ENCODE peak calls at places on chromosomes 6 and 20, in four cellular contexts. T is mesendoderm, V is IMR-90, E is H1. N is an unnamed sample.

GRCh38 chr6:38638941-38639497 is 710 bp downstream of the BTBD9 start:
- DNase-seq in T (no peak), E (no peak), V (peak), N (no peak)

GRCh38 chr6:146693342-146693741 is 94.6 kb downstream of the ADGB start:
- DNase-seq in T (no peak), E (no peak), V (no peak), N (no peak)

GRCh38 chr6:139655783-139656705 is 281.6 kb upstream of the CITED2 start:
- DNase-seq in E (no peak), V (no peak), T (no peak), N (no peak)

GRCh38 chr6:155273438-155273837 is 9.6 kb downstream of the CLDN20 start:
- DNase-seq in T (peak), E (no peak), V (peak), N (peak)

GRCh38 chr6:154154389-154154967 is 115.4 kb downstream of the OPRM1 start:
- DNase-seq in E (no peak), V (peak), T (peak), N (no peak)

GRCh38 chr6:63058601-63059000 is 152.7 kb upstream of the FKBP1C start:
- DNase-seq in V (no peak), T (peak), E (no peak), N (no peak)

GRCh38 chr20:24892522-24892921 is 56.5 kb upstream of the CST7 start:
- DNase-seq in V (no peak), E (no peak), T (no peak), N (no peak)

GRCh38 chr6:133241901-133242760 is 974 bp downstream of the EYA4 start:
- DNase-seq in E (no peak), V (peak), T (peak), N (peak)

GRCh38 chr20:57180954-57181353 is 85.5 kb downstream of the BMP7 start:
- DNase-seq in V (no peak), E (no peak), T (peak), N (peak)

GRCh38 chr6:142870787-142871371 is 74.1 kb downstream of the HIVEP2 start:
- DNase-seq in E (no peak), T (no peak), V (no peak), N (no peak)

GRCh38 chr6:164107297-164107995 is 692.9 kb downstream of the QKI start:
- DNase-seq in T (peak), V (no peak), E (no peak), N (no peak)

GRCh38 chr6:71203211-71203610 is 85.4 kb upstream of the OGFRL1 start:
- DNase-seq in V (no peak), T (no peak), E (no peak), N (no peak)

GRCh38 chr6:135936606-135937005 is 85.1 kb downstream of the PDE7B start:
- DNase-seq in V (peak), T (no peak), E (no peak), N (no peak)

GRCh38 chr20:23622839-23623343 is 14.9 kb downstream of the CST3 start:
- DNase-seq in E (no peak), V (peak), T (peak), N (no peak)

GRCh38 chr6:11854418-11855165 is 76.0 kb upstream of the ADTRP start:
- DNase-seq in T (no peak), E (no peak), V (peak), N (no peak)

GRCh38 chr6:46964716-46965519 is 43.2 kb upstream of the ADGRF5 start:
- DNase-seq in T (no peak), E (no peak), V (no peak), N (no peak)

GRCh38 chr6:91608428-91608827 is 1021.6 kb upstream of the MAP3K7 start:
- DNase-seq in T (no peak), V (no peak), E (no peak), N (no peak)

GRCh38 chr20:62474585-62475026 is 1.2 kb downstream of the GATA5 start:
- DNase-seq in V (no peak), T (no peak), E (no peak), N (no peak)

GRCh38 chr6:87848616-87849015 is 146.6 kb upstream of the AKIRIN2 start:
- DNase-seq in V (no peak), E (no peak), T (no peak), N (no peak)

GRCh38 chr20:10551732-10552724 is 116.9 kb downstream of the SLX4IP start:
- DNase-seq in V (no peak), T (peak), E (no peak), N (peak)

GRCh38 chr6:10720229-10720959 is 2.5 kb upstream of the TMEM14C start:
- DNase-seq in E (no peak), T (no peak), V (peak), N (no peak)

GRCh38 chr6:40788661-40789111 is 201.5 kb upstream of the LRFN2 start:
- DNase-seq in V (no peak), T (no peak), E (no peak), N (no peak)

GRCh38 chr20:11178946-11179654 is 505.3 kb upstream of the JAG1 start:
- DNase-seq in E (no peak), V (peak), T (peak), N (no peak)

GRCh38 chr6:63436356-63436755 is 116.6 kb upstream of the LGSN start:
- DNase-seq in T (no peak), E (no peak), V (no peak), N (no peak)

GRCh38 chr20:36543187-36544133 is 2.1 kb downstream of the MYL9 start:
- DNase-seq in T (no peak), V (peak), E (no peak), N (no peak)

GRCh38 chr6:475341-475740 is 83.8 kb downstream of the IRF4 start:
- DNase-seq in T (no peak), V (no peak), E (no peak), N (no peak)

GRCh38 chr20:64161595-64162238 is 2.5 kb upstream of the MYT1 start:
- DNase-seq in E (peak), V (peak), T (peak), N (peak)

GRCh38 chr6:63789699-63790098 is 154.1 kb downstream of the PHF3 start:
- DNase-seq in T (no peak), V (no peak), E (no peak), N (no peak)

GRCh38 chr6:13370623-13371022 is 42.3 kb upstream of the TBC1D7 start:
- DNase-seq in T (no peak), V (no peak), E (no peak), N (no peak)

GRCh38 chr6:69022991-69023390 is 387.9 kb downstream of the ADGRB3 start:
- DNase-seq in V (peak), E (no peak), T (no peak), N (no peak)

GRCh38 chr6:2739335-2739734 is 11.4 kb downstream of the MYLK4 start:
- DNase-seq in E (no peak), T (peak), V (peak), N (no peak)

GRCh38 chr6:70413829-70414494 is 654 bp downstream of the FAM135A start:
- DNase-seq in E (no peak), V (no peak), T (peak), N (no peak)

GRCh38 chr6:44704240-44705150 is 317.0 kb downstream of the CDC5L start:
- DNase-seq in E (no peak), T (no peak), V (no peak), N (no peak)

GRCh38 chr6:122405417-122405816 is 6.0 kb downstream of the HSF2 start:
- DNase-seq in T (peak), E (no peak), V (peak), N (no peak)

GRCh38 chr6:4466260-4466659 is 309.9 kb upstream of the CDYL start:
- DNase-seq in V (peak), T (no peak), E (no peak), N (no peak)

GRCh38 chr20:51837876-51838420 is 35.6 kb upstream of the SALL4 start:
- DNase-seq in T (no peak), V (no peak), E (no peak), N (no peak)

DNA sequence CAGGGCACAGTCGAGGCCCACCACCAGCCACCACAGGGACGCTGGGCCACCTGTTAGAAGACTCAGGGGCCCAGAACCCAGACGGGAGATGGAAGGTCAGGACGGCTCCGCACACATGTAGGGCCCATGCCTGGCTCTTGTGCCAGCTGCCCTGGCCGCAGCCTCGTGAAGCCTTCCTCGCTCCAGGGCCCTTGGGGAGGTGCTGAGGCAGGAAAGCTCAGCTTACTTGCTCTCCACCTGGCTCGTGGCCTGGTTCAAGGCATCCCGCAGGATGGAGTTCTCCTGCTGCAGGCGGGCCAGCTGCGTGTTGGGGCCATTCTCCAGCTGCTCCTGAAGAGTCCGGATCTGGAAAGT is 46.7 kb downstream of the RRBP1 start:
- DNase-seq in E (no peak), T (no peak), V (no peak), N (no peak)
- H3K18ac ChIP-seq in E (no peak), T (no peak), V (no peak), N (no peak)

GRCh38 chr6:149303468-149303867 is 14.0 kb upstream of the TAB2 start:
- DNase-seq in V (no peak), T (no peak), E (no peak), N (no peak)
- H3K56ac ChIP-seq in V (no peak), T (no peak), E (no peak), N (no peak)

GRCh38 chr20:38166707-38167233 is 1.7 kb upstream of the TGM2 start:
- DNase-seq in T (no peak), E (no peak), V (no peak), N (no peak)

GRCh38 chr20:38167851-38168760 is 3.0 kb upstream of the TGM2 start:
- DNase-seq in V (peak), E (no peak), T (peak), N (peak)

GRCh38 chr20:38168791-38169589 is 3.9 kb upstream of the TGM2 start:
- DNase-seq in E (no peak), T (no peak), V (no peak), N (no peak)

GRCh38 chr20:38165966-38166706 is 1.1 kb upstream of the TGM2 start:
- DNase-seq in E (no peak), V (peak), T (no peak), N (no peak)

GRCh38 chr20:38167466-38167850 is 2.4 kb upstream of the TGM2 start:
- DNase-seq in T (no peak), V (no peak), E (no peak), N (no peak)
- H2BK120ac ChIP-seq in T (no peak), V (peak), E (no peak), N (no peak)

DNA sequence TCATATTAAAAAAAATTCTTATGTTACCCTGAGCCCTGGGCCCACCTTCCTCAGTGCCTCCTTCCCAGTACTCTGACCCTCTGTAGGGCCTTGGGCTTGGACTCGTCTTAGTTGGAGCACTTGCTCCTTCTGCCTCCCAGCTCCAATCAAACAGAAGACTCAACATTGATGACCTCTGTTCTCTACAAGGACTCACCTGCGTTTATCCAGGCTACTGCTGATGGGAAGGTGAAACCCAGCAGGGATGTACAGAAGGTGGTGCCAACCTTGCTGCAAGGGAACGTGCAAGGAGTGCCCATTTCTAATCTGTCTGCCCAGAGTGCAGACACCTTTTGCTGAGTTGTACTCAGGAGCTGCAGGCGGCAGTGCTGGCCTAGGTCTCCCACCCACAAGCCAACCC is 38.9 kb downstream of the FYN start:
- DNase-seq in V (no peak), E (no peak), T (no peak), N (no peak)
- H3K18ac ChIP-seq in V (no peak), E (no peak), T (no peak), N (no peak)

DNA sequence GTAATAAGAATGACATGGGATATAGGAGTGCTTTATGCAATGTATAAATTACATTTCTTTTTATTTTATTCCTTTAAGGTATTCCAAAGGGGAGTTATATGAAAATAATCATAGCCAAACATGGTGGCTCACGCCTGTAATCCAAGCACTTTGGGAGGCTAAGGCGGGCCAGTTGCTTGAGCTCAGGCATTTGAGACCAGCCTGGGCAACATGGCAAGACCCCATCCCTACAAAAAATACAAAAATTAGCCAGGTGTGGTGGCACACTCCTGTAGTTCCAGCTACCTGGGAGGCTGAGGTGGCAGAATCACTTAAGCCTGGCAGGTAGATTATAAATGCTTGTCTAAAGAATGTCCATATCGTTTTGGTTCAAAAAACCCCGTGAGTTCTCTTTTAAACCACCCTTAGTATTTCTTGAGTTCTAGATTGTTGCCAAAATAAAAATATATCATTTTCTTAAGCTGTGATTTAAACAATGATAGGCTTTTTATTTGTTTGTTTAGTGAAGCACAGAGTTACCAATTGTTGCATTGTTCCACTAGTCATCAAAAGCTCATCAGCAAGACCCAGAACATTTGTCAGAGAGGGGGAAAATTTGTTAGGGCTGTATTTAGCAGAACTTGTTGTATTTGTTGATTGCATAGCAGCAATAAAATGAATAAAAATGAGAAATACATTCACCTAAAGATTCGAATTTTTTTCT is 146.2 kb downstream of the KHDC1L start:
- DNase-seq in T (no peak), E (no peak), V (no peak), N (no peak)
- H3K56ac ChIP-seq in T (no peak), E (no peak), V (no peak), N (no peak)

DNA sequence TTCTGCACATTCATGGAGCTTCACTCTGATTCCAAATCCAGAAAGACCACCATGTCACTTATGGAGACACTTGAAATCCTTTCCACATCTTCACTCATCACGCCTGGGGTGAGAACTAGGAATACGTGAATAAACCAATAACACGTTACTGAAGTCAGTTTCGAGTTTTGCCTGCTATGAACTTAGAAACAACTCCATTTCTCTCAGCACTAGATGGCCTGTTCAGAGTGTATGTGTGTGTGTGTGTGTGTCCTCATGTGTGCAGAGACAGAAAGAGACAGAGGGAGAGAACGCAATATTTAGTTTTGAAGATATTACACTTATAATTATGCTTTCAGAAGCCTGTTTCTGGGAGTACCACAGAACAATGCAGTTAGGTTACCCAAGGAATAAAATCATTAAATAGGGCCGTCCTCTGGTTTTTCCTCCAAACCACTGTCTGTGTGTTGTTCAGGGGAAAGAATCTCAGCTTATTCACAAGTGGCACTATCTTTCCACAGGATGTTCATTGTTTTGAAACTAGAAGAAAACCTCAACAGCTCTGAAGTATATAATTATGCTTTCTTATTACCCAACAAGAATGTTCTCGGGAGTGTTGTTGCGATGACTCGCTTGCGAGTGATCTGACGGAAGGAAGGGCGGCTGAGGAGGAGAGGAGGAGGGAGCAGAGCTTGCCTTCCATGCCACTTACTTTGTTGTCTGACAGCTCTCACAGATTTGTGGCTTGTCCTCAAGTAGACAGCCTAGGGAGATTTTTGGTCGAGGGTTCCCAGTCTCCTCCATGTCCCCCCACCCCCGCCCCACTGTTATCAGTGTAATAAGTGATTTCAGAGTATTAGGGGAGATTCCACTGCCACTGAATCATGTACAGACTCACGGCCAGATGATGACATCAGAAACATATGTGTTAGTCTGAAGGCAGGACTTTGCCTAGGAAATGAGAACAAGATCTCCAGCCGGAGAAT is 80.9 kb upstream of the CCN6 start:
- DNase-seq in V (peak), T (peak), E (no peak), N (no peak)
- H2BK120ac ChIP-seq in V (peak), T (no peak), E (no peak), N (no peak)

GRCh38 chr6:165389534-165389933 is 80.1 kb upstream of the C6orf118 start:
- DNase-seq in T (no peak), E (no peak), V (no peak), N (no peak)
- H3K18ac ChIP-seq in T (no peak), E (no peak), V (no peak), N (no peak)

GRCh38 chr20:7981374-7981773 is 38.2 kb downstream of the TMX4 start:
- DNase-seq in T (no peak), E (no peak), V (no peak), N (no peak)

GRCh38 chr20:7976015-7976414 is 35.8 kb upstream of the HAO1 start:
- DNase-seq in V (peak), T (no peak), E (no peak), N (no peak)

GRCh38 chr20:7985916-7986315 is 33.6 kb downstream of the TMX4 start:
- DNase-seq in V (no peak), T (peak), E (no peak), N (no peak)

GRCh38 chr20:7984192-7984591 is 35.4 kb downstream of the TMX4 start:
- DNase-seq in T (peak), E (peak), V (no peak), N (peak)

DNA sequence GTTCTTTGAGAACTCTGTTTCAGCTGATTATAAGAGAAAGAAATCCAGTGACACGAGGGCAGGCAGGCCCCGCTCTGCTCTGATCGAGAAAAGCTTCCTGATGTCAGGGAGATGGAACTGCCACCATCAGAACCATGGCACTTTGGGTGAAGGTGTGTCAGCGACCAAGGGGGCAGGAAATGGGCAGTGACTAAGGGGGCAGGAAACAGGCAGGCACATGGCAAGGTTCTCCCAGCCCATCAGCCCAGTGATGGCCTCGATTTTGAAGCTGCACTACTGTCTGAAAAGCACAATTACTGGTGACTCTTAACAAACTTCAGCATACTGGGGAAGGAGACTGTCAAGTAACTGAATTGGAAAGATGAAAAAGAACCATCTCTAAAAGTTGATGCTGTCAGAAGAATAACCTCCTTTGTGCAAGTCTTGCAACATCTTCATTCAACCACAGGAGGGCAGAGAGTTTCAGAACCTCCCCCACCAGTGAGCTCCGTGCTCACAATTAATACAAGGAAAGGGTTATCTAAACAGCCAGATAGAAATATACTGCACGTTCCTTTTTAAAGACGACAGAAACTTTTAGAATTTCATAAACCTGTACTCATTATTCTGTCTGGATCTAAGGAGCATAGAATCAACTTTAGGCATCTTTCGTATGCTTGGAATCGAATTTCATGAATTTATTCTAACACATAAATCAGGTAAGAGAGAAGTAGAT is 39.1 kb downstream of the TMX4 start:
- DNase-seq in V (peak), E (no peak), T (peak), N (peak)
- H3K56ac ChIP-seq in V (no peak), E (no peak), T (no peak), N (no peak)

GRCh38 chr6:144248003-144248402 is 37.1 kb upstream of the UTRN start:
- DNase-seq in V (no peak), E (no peak), T (peak), N (no peak)

GRCh38 chr6:144248470-144249301 is 36.4 kb upstream of the UTRN start:
- DNase-seq in E (no peak), T (peak), V (peak), N (no peak)

DNA sequence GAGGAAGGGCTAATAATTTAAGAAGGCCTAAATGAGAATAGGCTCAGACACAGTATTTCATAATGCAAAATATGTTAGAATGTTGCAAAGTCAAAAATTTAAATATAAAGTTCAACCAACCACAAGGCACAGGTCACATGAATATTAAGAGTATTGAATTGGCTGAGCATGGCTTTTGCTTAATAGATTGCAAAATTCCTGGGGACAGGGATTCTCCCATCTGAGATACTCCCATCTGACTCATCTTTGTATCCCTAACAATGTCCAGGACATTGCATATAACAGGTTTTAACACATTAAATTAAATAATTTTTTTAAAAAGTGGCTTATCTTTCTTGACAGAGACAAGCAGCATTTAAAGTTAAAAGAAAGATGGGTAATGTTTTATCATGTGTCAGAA is 32.8 kb upstream of the UTRN start:
- DNase-seq in T (no peak), E (no peak), V (no peak), N (no peak)
- H2BK120ac ChIP-seq in T (no peak), E (no peak), V (no peak), N (no peak)

N was measured in H9.